ENCODE peak calls at places on chromosomes 12 and 14, in four cellular contexts. X, W, D and H are unnamed samples.

GRCh38 chr12:62977419-62977818 is 42.5 kb upstream of the PPM1H start:
- DNase-seq in D (no peak), X (no peak), W (peak; percentile 43), H (no peak)

GRCh38 chr12:8544295-8544694 is 3.6 kb upstream of the CLEC4E start:
- DNase-seq in D (peak; percentile 65), X (peak; percentile 72), W (peak; percentile 17), H (no peak)

GRCh38 chr12:11797993-11798720 is 148.7 kb downstream of the ETV6 start:
- DNase-seq in D (no peak), X (no peak), W (no peak), H (no peak)

GRCh38 chr12:89642959-89643358 is 65.7 kb downstream of the ATP2B1 start:
- DNase-seq in W (no peak), X (no peak), D (no peak), H (no peak)

GRCh38 chr12:4763549-4763948 is 43.3 kb downstream of the GALNT8 start:
- DNase-seq in W (no peak), D (no peak), X (peak; percentile 23), H (no peak)

GRCh38 chr14:26199599-26200370 is 398.0 kb downstream of the NOVA1 start:
- DNase-seq in W (no peak), D (no peak), X (peak; percentile 49), H (peak; percentile 26)

GRCh38 chr14:77058785-77059184 is 30.3 kb upstream of the IRF2BPL start:
- DNase-seq in X (no peak), W (no peak), D (no peak), H (no peak)

GRCh38 chr12:4034926-4035325 is 161.7 kb upstream of the PARP11 start:
- DNase-seq in X (peak; percentile 73), D (no peak), W (no peak), H (no peak)

GRCh38 chr12:105291531-105291930 is 39.0 kb upstream of the C12orf75 start:
- DNase-seq in W (no peak), X (no peak), D (no peak), H (no peak)

DNA sequence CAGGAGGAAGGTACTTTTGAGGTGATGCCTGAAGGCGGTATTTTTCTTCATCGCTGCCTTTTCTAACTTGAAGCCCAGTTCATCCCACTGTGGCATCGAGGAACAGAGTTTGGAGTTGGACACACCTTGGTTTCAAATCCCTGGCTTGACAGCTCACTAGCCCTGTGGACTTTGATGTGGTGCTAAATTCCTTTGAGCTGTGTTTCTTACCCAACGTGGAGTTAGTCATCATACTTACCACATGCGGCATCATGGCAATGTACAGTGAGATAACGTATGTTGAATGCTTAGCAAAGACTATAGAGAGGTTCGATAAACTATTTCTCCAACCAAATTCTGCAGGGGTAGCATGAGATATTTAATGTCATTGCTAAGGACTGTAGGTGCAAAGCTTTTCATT is 3.4 kb downstream of the PLEKHG3 start:
- DNase-seq in W (peak; percentile 31), D (no peak), X (peak; percentile 60), H (peak; percentile 76)
- H3K4me3 ChIP-seq in W (no peak overlapping the region), D (no peak overlapping the region), X (no peak overlapping the region), H (peak overlapping the region; percentile 14)

DNA sequence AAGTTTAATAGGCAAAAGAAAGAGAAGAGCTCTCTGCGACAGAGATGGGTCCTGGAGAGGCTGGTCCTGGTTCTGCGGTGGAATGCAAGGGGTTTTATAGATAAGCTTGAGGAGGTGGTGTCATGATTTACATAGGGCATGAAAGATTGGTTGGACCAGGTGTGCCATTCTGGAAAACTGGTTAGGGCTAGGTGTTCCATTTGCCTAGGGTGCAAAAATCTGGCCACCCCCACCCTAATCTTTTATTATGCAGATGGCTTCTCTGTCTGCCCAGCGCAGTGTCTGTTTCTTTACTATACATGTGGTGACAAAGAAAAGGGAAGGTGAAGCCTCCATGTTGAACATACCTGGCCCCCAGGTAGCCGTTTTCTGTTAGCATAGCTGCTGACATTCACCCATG is 65.4 kb downstream of the ERC1 start:
- DNase-seq in D (no peak), X (no peak), W (no peak), H (no peak)
- H3K4me3 ChIP-seq in D (no peak overlapping the region), X (no peak overlapping the region), W (no peak overlapping the region), H (no peak overlapping the region)

DNA sequence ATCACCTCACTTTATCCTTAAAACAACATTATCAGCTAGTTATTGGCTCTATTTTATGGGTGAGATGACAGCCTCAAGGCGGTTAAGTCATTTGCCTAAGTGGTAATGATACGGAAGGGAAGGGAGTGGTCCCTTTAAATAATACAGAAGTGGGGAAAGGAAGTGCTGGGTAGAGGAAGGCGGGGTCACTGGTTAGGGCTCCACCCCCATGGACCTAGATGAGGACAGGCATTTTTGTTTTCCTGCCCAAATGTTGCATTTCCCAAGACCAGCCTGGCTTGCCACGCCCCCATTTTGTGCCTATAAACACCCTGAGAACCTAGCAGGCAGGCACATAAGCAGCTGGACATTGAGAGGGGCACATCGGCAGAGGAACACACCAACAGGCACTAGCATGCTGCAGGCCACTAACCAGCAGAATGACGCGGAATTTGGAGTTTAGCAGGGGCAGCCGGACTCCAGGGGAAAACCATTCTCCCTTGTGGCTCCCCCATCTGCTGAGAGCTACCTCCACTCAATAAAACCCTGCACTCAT is 100.9 kb downstream of the EPS8 start:
- DNase-seq in W (no peak), D (peak; percentile 60), X (no peak), H (no peak)
- H3K4me3 ChIP-seq in W (no peak overlapping the region), D (no peak overlapping the region), X (no peak overlapping the region), H (no peak overlapping the region)

GRCh38 chr12:49336645-49337584 is at the start of gene C1QL4:
- DNase-seq in D (peak; percentile 96), X (peak; percentile 52), W (no peak), H (no peak)
- H3K4me3 ChIP-seq in D (peak within 1 kb of the TSS; percentile 29), X (peak within 1 kb of the TSS; percentile 45), W (peak within 1 kb of the TSS; percentile 40), H (peak within 1 kb of the TSS; percentile 45)

GRCh38 chr12:13154851-13155250 is 41.7 kb upstream of the EMP1 start:
- DNase-seq in D (no peak), X (no peak), W (no peak), H (no peak)

GRCh38 chr12:13152281-13152680 is 44.2 kb upstream of the EMP1 start:
- DNase-seq in W (no peak), D (no peak), X (no peak), H (no peak)

GRCh38 chr12:13153180-13153579 is 43.3 kb upstream of the EMP1 start:
- DNase-seq in X (no peak), D (no peak), W (no peak), H (no peak)

GRCh38 chr12:13154027-13154538 is 42.4 kb upstream of the EMP1 start:
- DNase-seq in D (no peak), X (peak; percentile 81), W (no peak), H (no peak)

GRCh38 chr12:13152756-13153155 is 43.8 kb upstream of the EMP1 start:
- DNase-seq in W (no peak), X (no peak), D (no peak), H (no peak)
- H3K4me3 ChIP-seq in W (no peak overlapping the region), X (no peak overlapping the region), D (no peak overlapping the region), H (no peak overlapping the region)

GRCh38 chr12:46265734-46266133 is 3.1 kb downstream of the SLC38A1 start:
- DNase-seq in X (no peak), W (no peak), D (no peak), H (no peak)
- H3K4me3 ChIP-seq in X (no peak overlapping the region), W (no peak overlapping the region), D (no peak overlapping the region), H (peak overlapping the region; percentile 84)

GRCh38 chr14:35386673-35387125 is 17.9 kb downstream of the NFKBIA start:
- DNase-seq in X (no peak), D (no peak), W (no peak), H (no peak)
- H3K4me3 ChIP-seq in X (no peak overlapping the region), D (no peak overlapping the region), W (no peak overlapping the region), H (no peak overlapping the region)

DNA sequence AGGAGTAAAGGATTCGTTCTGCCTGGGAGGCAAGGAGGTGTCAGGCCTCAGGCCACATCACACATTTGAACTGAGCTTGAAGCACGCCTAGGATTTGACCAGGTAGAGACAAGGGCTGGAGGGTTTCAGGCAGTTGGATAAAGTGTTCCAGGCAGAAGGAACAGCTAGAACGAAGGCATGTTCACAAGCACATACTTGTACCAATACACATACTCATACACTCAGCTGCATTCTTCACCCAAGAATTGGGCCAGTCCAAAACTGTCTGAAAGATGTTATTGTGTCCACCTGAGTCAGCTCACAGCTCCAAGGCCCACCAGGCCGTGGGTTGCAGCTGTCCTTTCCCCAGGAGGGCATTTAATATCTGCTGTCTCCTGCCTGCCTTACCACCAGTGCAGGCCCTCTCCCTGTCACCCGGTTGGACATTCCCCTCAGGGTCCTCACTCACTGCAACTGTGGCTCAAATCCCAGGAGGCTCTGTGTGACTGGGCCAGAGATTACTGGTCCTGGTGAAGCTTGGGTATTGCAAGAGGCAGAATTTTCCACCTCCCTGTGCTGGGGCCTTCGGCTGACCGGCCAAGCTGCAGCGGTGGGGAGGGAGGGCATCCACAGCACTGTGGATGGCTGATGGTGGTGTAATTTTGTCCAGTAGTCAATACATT is 12.8 kb upstream of the AQP2 start:
- DNase-seq in W (no peak), D (no peak), X (no peak), H (no peak)
- H3K4me3 ChIP-seq in W (no peak overlapping the region), D (no peak overlapping the region), X (no peak overlapping the region), H (no peak overlapping the region)

DNA sequence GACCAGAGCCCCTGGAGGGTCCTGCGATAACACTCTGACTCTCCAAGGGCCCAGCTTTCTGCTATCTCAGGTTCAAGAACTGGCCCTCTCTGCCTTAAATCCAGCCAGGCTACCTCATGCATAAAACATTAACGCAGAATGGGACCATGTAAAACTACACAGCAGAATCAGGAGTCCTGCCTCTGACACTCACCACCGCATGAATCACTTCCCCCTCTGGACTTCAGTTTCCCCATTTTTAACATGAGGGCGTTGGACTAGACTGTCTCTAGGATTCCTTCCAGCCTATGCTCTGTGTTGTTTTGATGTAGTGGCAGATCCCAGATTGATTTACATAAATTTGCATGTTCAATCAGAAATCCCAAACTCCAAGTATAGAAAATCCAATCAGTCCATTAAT is 3.3 kb downstream of the NCKAP5L start:
- DNase-seq in W (no peak), D (no peak), X (peak; percentile 64), H (no peak)
- H3K4me3 ChIP-seq in W (no peak overlapping the region), D (peak overlapping the region; percentile 26), X (no peak overlapping the region), H (no peak overlapping the region)

DNA sequence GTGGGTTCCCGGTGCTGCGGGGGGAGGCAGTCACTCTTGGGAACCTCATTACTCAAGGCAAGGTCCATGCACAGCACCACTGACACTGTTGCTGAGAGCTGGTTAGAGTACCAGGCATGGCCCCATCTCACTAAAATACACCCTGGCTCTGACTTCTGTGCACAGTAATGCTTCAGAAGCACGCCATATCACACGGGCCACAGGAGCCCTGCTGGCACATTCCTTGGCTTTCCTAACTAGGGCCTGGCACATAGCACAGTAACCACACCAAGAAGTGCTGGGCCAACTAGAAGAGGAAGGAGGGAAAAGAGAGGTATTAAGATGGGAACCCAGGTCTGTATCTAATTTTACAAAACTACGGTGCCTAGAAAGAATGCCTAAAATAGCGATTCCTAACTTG is 13.5 kb upstream of the RAB35 start:
- DNase-seq in X (no peak), W (no peak), D (no peak), H (no peak)
- H3K4me3 ChIP-seq in X (no peak overlapping the region), W (no peak overlapping the region), D (no peak overlapping the region), H (no peak overlapping the region)